ENCODE peak calls at places on chromosomes 2 and 18, in seven cellular contexts. C, W, Y, U, Q, I and J are unnamed samples.

GRCh38 chr2:194559523-194559922 is 1097.5 kb upstream of the SLC39A10 start:
- DNase-seq in I (no peak), U (no peak), C (no peak), W (no peak), Q (no peak), Y (no peak), J (no peak)

GRCh38 chr2:169131587-169132512 is 62.5 kb downstream of the DHRS9 start:
- DNase-seq in U (peak; percentile 34), I (no peak), Y (peak; percentile 28), C (no peak), Q (no peak), W (no peak), J (no peak)

GRCh38 chr2:239300242-239300641 is 100.6 kb downstream of the HDAC4 start:
- DNase-seq in C (no peak), Q (no peak), Y (no peak), W (no peak), U (no peak), I (no peak), J (no peak)

GRCh38 chr2:12603781-12604180 is 113.0 kb upstream of the TRIB2 start:
- DNase-seq in U (no peak), Q (no peak), Y (no peak), C (no peak), W (no peak), I (no peak), J (no peak)

GRCh38 chr18:67517224-67517765 is 775 bp upstream of the DSEL start:
- DNase-seq in Y (no peak), W (peak; percentile 61), C (no peak), I (peak; percentile 43), Q (no peak), U (no peak), J (no peak)

GRCh38 chr2:233706720-233707119 is 6.0 kb upstream of the UGT1A5 start:
- DNase-seq in U (peak; percentile 10), Q (no peak), C (no peak), W (no peak), I (no peak), Y (no peak), J (no peak)

GRCh38 chr2:27370816-27371620 is 602 bp downstream of the SNX17 start:
- DNase-seq in Q (peak; percentile 68), I (no peak), Y (peak; percentile 29), W (peak; percentile 66), C (no peak), U (peak; percentile 32), J (peak; percentile 73)

GRCh38 chr18:46756559-46757201 is at the start of gene ST8SIA5:
- DNase-seq in W (peak; percentile 86), C (peak; percentile 42), Y (no peak), I (no peak), U (no peak), Q (no peak), J (no peak)

GRCh38 chr2:60551241-60552095 is 2.0 kb downstream of the BCL11A start:
- DNase-seq in W (peak; percentile 85), Q (peak; percentile 64), U (no peak), C (no peak), Y (no peak), I (no peak), J (peak; percentile 51)

GRCh38 chr2:210617732-210618330 is 61.4 kb downstream of the CPS1 start:
- DNase-seq in I (no peak), Q (peak; percentile 18), C (no peak), W (peak; percentile 54), Y (peak; percentile 15), U (peak; percentile 39), J (no peak)
- TF ChIP-seq CTCF in I (peak; percentile 45), Q (peak; percentile 34), C (peak; percentile 86), W (peak; percentile 85), Y (peak; percentile 57), U (peak; percentile 54), J (no peak)

GRCh38 chr2:237413293-237414055 is 490 bp downstream of the COL6A3 start:
- DNase-seq in C (no peak), Y (no peak), I (no peak), W (no peak), U (no peak), Q (no peak), J (no peak)

GRCh38 chr2:237411683-237412349 is 2.1 kb downstream of the COL6A3 start:
- DNase-seq in C (no peak), I (no peak), Q (no peak), W (no peak), U (no peak), Y (no peak), J (no peak)

GRCh38 chr2:237414056-237414661 is at the start of gene COL6A3:
- DNase-seq in W (no peak), C (no peak), Q (peak; percentile 56), Y (no peak), I (no peak), U (no peak), J (no peak)

GRCh38 chr2:237410949-237411635 is 2.9 kb downstream of the COL6A3 start:
- DNase-seq in C (no peak), I (no peak), W (no peak), U (no peak), Y (no peak), Q (no peak), J (no peak)

DNA sequence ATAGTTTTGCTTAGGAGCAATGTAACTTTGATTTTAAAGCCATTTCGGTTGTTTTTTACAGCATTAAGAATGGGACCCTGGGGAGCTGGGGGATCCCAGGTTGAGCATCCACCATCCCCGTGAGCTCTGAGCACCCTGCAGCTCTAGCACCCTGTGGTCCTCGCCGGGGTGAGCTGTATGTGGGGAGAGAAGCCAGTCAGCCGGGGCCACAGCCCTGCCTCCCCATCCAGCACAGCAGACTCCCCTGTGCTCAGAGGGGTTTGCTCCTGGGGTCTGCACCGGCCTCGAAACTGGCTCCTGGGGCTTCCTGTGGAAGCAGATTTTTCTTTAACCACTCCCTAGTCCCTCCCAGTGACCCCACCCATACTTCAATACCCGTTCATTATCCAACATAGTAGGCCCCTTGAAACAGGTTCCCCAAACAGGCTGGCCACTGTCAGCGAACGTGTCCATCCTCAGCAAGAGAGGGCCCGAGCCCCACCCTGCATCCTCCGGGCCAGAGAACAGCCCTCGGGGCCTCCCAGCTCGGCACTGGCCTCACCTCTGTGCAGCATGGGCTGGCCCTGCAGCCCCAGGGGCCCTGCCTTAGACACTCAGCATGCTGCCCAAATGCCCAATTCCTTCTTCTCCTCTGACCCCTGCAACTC is 1.2 kb downstream of the COL6A3 start:
- DNase-seq in U (no peak), Y (no peak), I (no peak), W (no peak), C (no peak), Q (no peak), J (no peak)
- TF ChIP-seq CTCF in U (no peak), Y (no peak), I (no peak), W (no peak), C (no peak), Q (no peak), J (no peak)

GRCh38 chr18:58630071-58630470 is 1.2 kb upstream of the ALPK2 start:
- DNase-seq in U (no peak), Q (no peak), C (no peak), Y (no peak), W (no peak), I (no peak), J (no peak)
- TF ChIP-seq CTCF in U (no peak), Q (no peak), C (no peak), Y (no peak), W (no peak), I (no peak), J (no peak)

GRCh38 chr2:207532676-207533075 is 2.9 kb downstream of the CREB1 start:
- DNase-seq in I (no peak), U (peak; percentile 28), Q (no peak), Y (no peak), C (no peak), W (no peak), J (no peak)

GRCh38 chr2:207531024-207531411 is 1.3 kb downstream of the CREB1 start:
- DNase-seq in W (no peak), I (no peak), C (no peak), Y (no peak), Q (no peak), U (no peak), J (no peak)

GRCh38 chr2:207530160-207531023 is 630 bp downstream of the CREB1 start:
- DNase-seq in Q (peak; percentile 58), U (peak; percentile 59), Y (peak; percentile 31), C (peak; percentile 15), I (peak; percentile 67), W (peak; percentile 65), J (peak; percentile 51)

GRCh38 chr2:207528980-207529329 is 807 bp upstream of the CREB1 start:
- DNase-seq in W (no peak), C (no peak), U (peak; percentile 38), Y (peak; percentile 50), Q (peak; percentile 49), I (no peak), J (no peak)

DNA sequence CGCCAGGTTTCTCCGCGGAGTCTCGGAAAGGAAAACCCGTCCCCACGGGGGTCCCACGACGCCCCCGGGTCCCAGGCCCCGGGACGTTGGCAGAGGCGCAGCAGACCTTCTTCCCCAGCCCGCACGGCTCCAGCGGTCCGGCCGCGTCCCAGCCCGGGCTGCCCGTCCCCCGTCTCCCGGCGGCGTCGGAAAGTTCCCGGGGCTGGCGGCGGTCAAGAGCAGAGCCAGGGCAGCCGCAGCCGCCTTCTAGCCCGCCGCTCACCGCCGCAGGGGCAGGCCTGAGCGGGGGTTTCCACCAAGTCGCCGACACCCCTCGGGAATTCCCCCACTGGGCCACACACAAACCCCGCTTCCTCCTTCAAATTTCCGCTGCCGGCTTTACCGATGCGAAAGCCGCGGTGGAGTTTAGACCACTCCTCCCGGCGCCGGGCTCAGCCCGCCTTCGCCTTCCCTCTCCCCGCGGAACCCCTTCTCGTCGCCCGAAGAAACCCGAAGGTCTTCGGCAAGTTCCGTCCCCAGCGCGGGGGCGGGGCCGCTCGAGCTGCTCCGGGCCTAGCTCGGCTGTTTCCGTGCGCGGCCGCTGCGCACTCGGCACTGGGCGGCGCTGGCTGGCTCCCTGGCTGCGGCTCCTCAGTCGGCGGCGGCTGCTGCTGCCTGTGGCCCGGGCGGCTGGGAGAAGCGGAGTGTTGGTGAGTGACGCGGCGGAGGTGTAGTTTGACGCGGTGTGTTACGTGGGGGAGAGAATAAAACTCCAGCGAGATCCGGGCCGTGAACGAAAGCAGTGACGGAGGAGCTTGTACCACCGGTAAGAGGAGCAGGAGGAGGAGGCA is at the start of gene CREB1:
- DNase-seq in C (peak; percentile 100), I (peak; percentile 99), W (peak; percentile 99), U (peak; percentile 99), Y (peak; percentile 86), Q (peak; percentile 99), J (peak; percentile 100)
- TF ChIP-seq CTCF in C (no peak), I (no peak), W (no peak), U (no peak), Y (no peak), Q (no peak), J (no peak)

GRCh38 chr2:147916723-147917122 is 71.9 kb downstream of the ACVR2A start:
- DNase-seq in Y (no peak), C (no peak), Q (no peak), U (no peak), I (no peak), W (no peak), J (no peak)
- TF ChIP-seq CTCF in Y (no peak), C (no peak), Q (no peak), U (no peak), I (no peak), W (no peak), J (no peak)

GRCh38 chr18:4789506-4789905 is 334.4 kb upstream of the DLGAP1 start:
- DNase-seq in W (no peak), I (no peak), Y (no peak), Q (no peak), C (no peak), U (no peak), J (no peak)
- TF ChIP-seq CTCF in W (no peak), I (no peak), Y (no peak), Q (no peak), C (no peak), U (no peak), J (no peak)